ENCODE peak calls at places on chromosomes 7 and 10, in four cellular contexts. One of them, this sample, is unnamed.

GRCh38 chr7:35905555-35905954 is 104.7 kb downstream of the SEPTIN7 start:
- DNase-seq in GM13977: no peak
- DNase-seq in globus pallidus: no peak
- DNase-seq in effector CD4-positive, alpha-beta T cell: no peak
- DNase-seq in this sample: no peak

GRCh38 chr10:16597656-16598055 is 76.0 kb upstream of the C1QL3 start:
- DNase-seq in GM13977: no peak
- DNase-seq in globus pallidus: no peak
- DNase-seq in effector CD4-positive, alpha-beta T cell: no peak
- DNase-seq in this sample: no peak

GRCh38 chr7:30647589-30647988 is 34.7 kb downstream of the CRHR2 start:
- DNase-seq in GM13977: no peak
- DNase-seq in globus pallidus: no peak
- DNase-seq in effector CD4-positive, alpha-beta T cell: no peak
- DNase-seq in this sample: no peak

GRCh38 chr7:21690717-21691116 is 147.9 kb downstream of the DNAH11 start:
- DNase-seq in GM13977: no peak
- DNase-seq in globus pallidus: no peak
- DNase-seq in effector CD4-positive, alpha-beta T cell: no peak
- DNase-seq in this sample: no peak

GRCh38 chr10:98510412-98510995 is 63.8 kb upstream of the HPS1 start:
- DNase-seq in GM13977: no peak
- DNase-seq in globus pallidus: no peak
- DNase-seq in effector CD4-positive, alpha-beta T cell: no peak
- DNase-seq in this sample: no peak

GRCh38 chr10:46537309-46537708 is 19.1 kb downstream of the GPRIN2 start:
- DNase-seq in GM13977: no peak
- DNase-seq in globus pallidus: no peak
- DNase-seq in effector CD4-positive, alpha-beta T cell: no peak
- DNase-seq in this sample: no peak

GRCh38 chr10:34320265-34320664 is 494.8 kb downstream of the PARD3 start:
- DNase-seq in GM13977: no peak
- DNase-seq in globus pallidus: no peak
- DNase-seq in effector CD4-positive, alpha-beta T cell: no peak
- DNase-seq in this sample: no peak

GRCh38 chr10:48456361-48456804 is 148.5 kb downstream of the ARHGAP22 start:
- DNase-seq in GM13977: no peak
- DNase-seq in globus pallidus: peak
- DNase-seq in effector CD4-positive, alpha-beta T cell: no peak
- DNase-seq in this sample: peak

GRCh38 chr7:80359029-80359428 is 152.8 kb downstream of the GNAT3 start:
- DNase-seq in GM13977: no peak
- DNase-seq in globus pallidus: no peak
- DNase-seq in effector CD4-positive, alpha-beta T cell: no peak
- DNase-seq in this sample: no peak

GRCh38 chr10:47166405-47166777 is 133.6 kb upstream of the GDF10 start:
- DNase-seq in GM13977: no peak
- DNase-seq in globus pallidus: no peak
- DNase-seq in effector CD4-positive, alpha-beta T cell: no peak
- DNase-seq in this sample: no peak

GRCh38 chr10:131727612-131728011 is 173.2 kb upstream of the PPP2R2D start:
- DNase-seq in GM13977: no peak
- DNase-seq in globus pallidus: no peak
- DNase-seq in effector CD4-positive, alpha-beta T cell: no peak
- DNase-seq in this sample: no peak

GRCh38 chr10:5618829-5619228 is 47.6 kb downstream of the ASB13 start:
- DNase-seq in GM13977: no peak
- DNase-seq in globus pallidus: no peak
- DNase-seq in effector CD4-positive, alpha-beta T cell: no peak
- DNase-seq in this sample: no peak

GRCh38 chr7:7738177-7738576 is 19.8 kb upstream of the RPA3 start:
- DNase-seq in GM13977: no peak
- DNase-seq in globus pallidus: no peak
- DNase-seq in effector CD4-positive, alpha-beta T cell: no peak
- DNase-seq in this sample: no peak

GRCh38 chr10:16967000-16967865 is 150.0 kb upstream of the RSU1 start:
- DNase-seq in GM13977: no peak
- DNase-seq in globus pallidus: no peak
- DNase-seq in effector CD4-positive, alpha-beta T cell: no peak
- DNase-seq in this sample: no peak

GRCh38 chr7:45407730-45408406 is 166.3 kb upstream of the ADCY1 start:
- DNase-seq in GM13977: no peak
- DNase-seq in globus pallidus: no peak
- DNase-seq in effector CD4-positive, alpha-beta T cell: no peak
- DNase-seq in this sample: no peak

GRCh38 chr10:126663328-126663727 is 7.2 kb downstream of the C10orf90 start:
- DNase-seq in GM13977: no peak
- DNase-seq in globus pallidus: peak
- DNase-seq in effector CD4-positive, alpha-beta T cell: no peak
- DNase-seq in this sample: peak

GRCh38 chr7:8154290-8154689 is 107.7 kb downstream of the ICA1 start:
- DNase-seq in GM13977: no peak
- DNase-seq in globus pallidus: no peak
- DNase-seq in effector CD4-positive, alpha-beta T cell: no peak
- DNase-seq in this sample: no peak

GRCh38 chr10:73094249-73094850 is 2.3 kb downstream of the P4HA1 start:
- DNase-seq in GM13977: no peak
- DNase-seq in globus pallidus: no peak
- DNase-seq in effector CD4-positive, alpha-beta T cell: no peak
- DNase-seq in this sample: no peak

GRCh38 chr10:6328708-6329423 is 126.1 kb downstream of the PFKFB3 start:
- DNase-seq in GM13977: peak
- DNase-seq in globus pallidus: peak
- DNase-seq in effector CD4-positive, alpha-beta T cell: no peak
- DNase-seq in this sample: no peak

GRCh38 chr7:80439894-80440811 is 71.7 kb downstream of the GNAT3 start:
- DNase-seq in GM13977: no peak
- DNase-seq in globus pallidus: no peak
- DNase-seq in effector CD4-positive, alpha-beta T cell: no peak
- DNase-seq in this sample: no peak

GRCh38 chr10:68959695-68960524 is 3.9 kb downstream of the DDX21 start:
- DNase-seq in GM13977: no peak
- DNase-seq in globus pallidus: no peak
- DNase-seq in effector CD4-positive, alpha-beta T cell: no peak
- DNase-seq in this sample: no peak

GRCh38 chr7:158774916-158775315 is 54.4 kb downstream of the ESYT2 start:
- DNase-seq in GM13977: no peak
- DNase-seq in globus pallidus: no peak
- DNase-seq in effector CD4-positive, alpha-beta T cell: no peak
- DNase-seq in this sample: no peak

GRCh38 chr7:28130277-28130676 is 50.3 kb downstream of the JAZF1 start:
- DNase-seq in GM13977: no peak
- DNase-seq in globus pallidus: no peak
- DNase-seq in effector CD4-positive, alpha-beta T cell: no peak
- DNase-seq in this sample: no peak

GRCh38 chr7:108419961-108420360 is 36.3 kb downstream of the NRCAM start:
- DNase-seq in GM13977: no peak
- DNase-seq in globus pallidus: no peak
- DNase-seq in effector CD4-positive, alpha-beta T cell: no peak
- DNase-seq in this sample: no peak

GRCh38 chr7:127047521-127047920 is 205.2 kb downstream of the GRM8 start:
- DNase-seq in GM13977: no peak
- DNase-seq in globus pallidus: no peak
- DNase-seq in effector CD4-positive, alpha-beta T cell: no peak
- DNase-seq in this sample: no peak

GRCh38 chr7:66964391-66964790 is 31.0 kb downstream of the SBDS start:
- DNase-seq in GM13977: no peak
- DNase-seq in globus pallidus: no peak
- DNase-seq in effector CD4-positive, alpha-beta T cell: no peak
- DNase-seq in this sample: no peak